ENCODE peak calls at places on chromosomes 1 and 21, in ten cellular contexts. H, S, T, M, L, Z, Y, F, O and J are unnamed samples.

GRCh38 chr1:62045579-62045978 is 149.1 kb upstream of the L1TD1 start:
- DNase-seq in H (no peak), S (no peak), T (no peak), M (peak), L (no peak), Z (no peak), Y (no peak), F (no peak), O (no peak), J (no peak)

GRCh38 chr1:3968851-3969250 is 68.8 kb upstream of the C1orf174 start:
- DNase-seq in H (no peak), S (no peak), T (no peak), M (no peak), L (no peak), Z (no peak), Y (no peak), F (no peak), O (no peak), J (no peak)

GRCh38 chr1:25874635-25875153 is 814 bp downstream of the PAQR7 start:
- DNase-seq in H (no peak), S (no peak), T (no peak), M (no peak), L (no peak), Z (no peak), Y (no peak), F (no peak), O (no peak), J (no peak)

GRCh38 chr21:26843912-26844257 is 1.3 kb downstream of the ADAMTS1 start:
- DNase-seq in H (peak), S (no peak), T (no peak), M (no peak), L (no peak), Z (no peak), Y (no peak), F (no peak), O (peak), J (no peak)

GRCh38 chr21:37821791-37822450 is 94.3 kb downstream of the KCNJ6 start:
- DNase-seq in H (peak), S (no peak), T (no peak), M (no peak), L (no peak), Z (no peak), Y (no peak), F (no peak), O (no peak), J (no peak)

GRCh38 chr1:236868625-236869467 is 73.8 kb downstream of the MTR start:
- DNase-seq in H (peak), S (peak), T (no peak), M (peak), L (peak), Z (no peak), Y (no peak), F (no peak), O (peak), J (no peak)

GRCh38 chr21:17610862-17611261 is 1.8 kb downstream of the BTG3 start:
- DNase-seq in H (peak), S (no peak), T (no peak), M (no peak), L (no peak), Z (no peak), Y (peak), F (no peak), O (peak), J (no peak)

GRCh38 chr1:183582021-183582746 is 8.1 kb downstream of the NCF2 start:
- DNase-seq in H (no peak), S (no peak), T (no peak), M (no peak), L (no peak), Z (no peak), Y (no peak), F (no peak), O (no peak), J (no peak)

GRCh38 chr1:21607549-21608529 is 61.3 kb downstream of the RAP1GAP start:
- DNase-seq in H (peak), S (peak), T (peak), M (peak), L (peak), Z (no peak), Y (peak), F (peak), O (peak), J (peak)

GRCh38 chr1:94321662-94322061 is 84.3 kb upstream of the ARHGAP29 start:
- DNase-seq in H (no peak), S (no peak), T (no peak), M (no peak), L (no peak), Z (no peak), Y (no peak), F (no peak), O (peak), J (no peak)

GRCh38 chr1:232422098-232422497 is 207.8 kb downstream of the SIPA1L2 start:
- DNase-seq in H (peak), S (no peak), T (no peak), M (no peak), L (peak), Z (no peak), Y (no peak), F (no peak), O (no peak), J (no peak)

GRCh38 chr1:224650329-224650728 is 34.2 kb downstream of the CNIH3 start:
- DNase-seq in H (no peak), S (no peak), T (no peak), M (peak), L (no peak), Z (no peak), Y (no peak), F (no peak), O (no peak), J (no peak)

GRCh38 chr21:31908106-31909031 is 35.5 kb downstream of the HUNK start:
- DNase-seq in H (peak), S (no peak), T (no peak), M (peak), L (no peak), Z (no peak), Y (no peak), F (no peak), O (no peak), J (no peak)

GRCh38 chr1:109197163-109198042 is 16.3 kb upstream of the SARS1 start:
- DNase-seq in H (peak), S (no peak), T (no peak), M (peak), L (peak), Z (no peak), Y (no peak), F (peak), O (peak), J (no peak)

GRCh38 chr1:18972991-18973390 is 16.5 kb upstream of the IFFO2 start:
- DNase-seq in H (peak), S (no peak), T (no peak), M (no peak), L (peak), Z (no peak), Y (peak), F (no peak), O (no peak), J (no peak)

GRCh38 chr1:148010527-148010926 is 82.3 kb downstream of the GPR89B start:
- DNase-seq in H (no peak), S (no peak), T (no peak), M (no peak), L (peak), Z (no peak), Y (no peak), F (no peak), O (no peak), J (no peak)

GRCh38 chr1:37338658-37339057 is 135.7 kb upstream of the ZC3H12A start:
- DNase-seq in H (no peak), S (no peak), T (no peak), M (no peak), L (no peak), Z (no peak), Y (no peak), F (no peak), O (no peak), J (no peak)

GRCh38 chr21:38821959-38822682 is 16.4 kb downstream of the ETS2 start:
- DNase-seq in H (no peak), S (no peak), T (no peak), M (no peak), L (no peak), Z (no peak), Y (no peak), F (no peak), O (no peak), J (no peak)

GRCh38 chr1:9100471-9101043 is 28.3 kb downstream of the GPR157 start:
- DNase-seq in H (peak), S (no peak), T (no peak), M (no peak), L (no peak), Z (no peak), Y (peak), F (no peak), O (no peak), J (no peak)

GRCh38 chr1:115184951-115185331 is 95.6 kb upstream of the TSPAN2 start:
- DNase-seq in H (peak), S (no peak), T (peak), M (no peak), L (no peak), Z (no peak), Y (no peak), F (no peak), O (peak), J (no peak)

GRCh38 chr1:232980336-232980978 is 30.0 kb downstream of the NTPCR start:
- DNase-seq in H (peak), S (no peak), T (no peak), M (no peak), L (no peak), Z (peak), Y (no peak), F (no peak), O (no peak), J (no peak)

GRCh38 chr1:172383541-172383940 is 36.9 kb upstream of the C1orf105 start:
- DNase-seq in H (peak), S (no peak), T (no peak), M (no peak), L (peak), Z (no peak), Y (no peak), F (no peak), O (no peak), J (no peak)

GRCh38 chr1:13996334-13996733 is 296.3 kb downstream of the PRDM2 start:
- DNase-seq in H (no peak), S (no peak), T (no peak), M (no peak), L (no peak), Z (no peak), Y (no peak), F (no peak), O (no peak), J (no peak)

GRCh38 chr1:54107131-54107530 is 45.7 kb downstream of the CDCP2 start:
- DNase-seq in H (peak), S (no peak), T (no peak), M (no peak), L (no peak), Z (no peak), Y (no peak), F (no peak), O (no peak), J (no peak)

GRCh38 chr1:25568090-25568833 is 24.9 kb downstream of the LDLRAP1 start:
- DNase-seq in H (peak), S (no peak), T (peak), M (no peak), L (peak), Z (no peak), Y (peak), F (no peak), O (no peak), J (peak)

GRCh38 chr1:44339731-44340130 is 15.3 kb downstream of the ERI3 start:
- DNase-seq in H (no peak), S (no peak), T (no peak), M (no peak), L (no peak), Z (no peak), Y (no peak), F (no peak), O (no peak), J (no peak)

GRCh38 chr1:35808376-35809155 is 750 bp downstream of the AGO4 start:
- DNase-seq in H (no peak), S (peak), T (peak), M (peak), L (peak), Z (peak), Y (peak), F (peak), O (peak), J (no peak)

GRCh38 chr1:216926681-216927080 is 203.5 kb upstream of the ESRRG start:
- DNase-seq in H (no peak), S (no peak), T (no peak), M (no peak), L (no peak), Z (no peak), Y (no peak), F (no peak), O (no peak), J (no peak)

GRCh38 chr1:78071696-78072095 is 25.9 kb downstream of the GIPC2 start:
- DNase-seq in H (no peak), S (no peak), T (no peak), M (no peak), L (no peak), Z (no peak), Y (no peak), F (no peak), O (no peak), J (no peak)

GRCh38 chr1:84152649-84153056 is 8.6 kb downstream of the PRKACB start:
- DNase-seq in H (no peak), S (no peak), T (no peak), M (no peak), L (no peak), Z (no peak), Y (no peak), F (no peak), O (no peak), J (no peak)

GRCh38 chr1:202047977-202048376 is 37.6 kb downstream of the ELF3 start:
- DNase-seq in H (no peak), S (no peak), T (no peak), M (peak), L (no peak), Z (no peak), Y (no peak), F (no peak), O (no peak), J (no peak)
- TF ChIP-seq POLR2A in H (no peak), S (no peak), T (no peak), M (no peak), L (no peak), Z (no peak), Y (no peak), F (no peak), O (no peak), J (no peak)

GRCh38 chr1:23966973-23967493 is 7.4 kb downstream of the PNRC2 start:
- DNase-seq in H (no peak), S (no peak), T (no peak), M (no peak), L (no peak), Z (no peak), Y (no peak), F (no peak), O (no peak), J (no peak)

GRCh38 chr1:23967871-23968270 is 8.2 kb downstream of the PNRC2 start:
- DNase-seq in H (no peak), S (no peak), T (no peak), M (no peak), L (no peak), Z (no peak), Y (no peak), F (no peak), O (no peak), J (no peak)

GRCh38 chr1:23963617-23964234 is 4.1 kb downstream of the PNRC2 start:
- DNase-seq in H (no peak), S (no peak), T (no peak), M (no peak), L (no peak), Z (no peak), Y (no peak), F (no peak), O (no peak), J (no peak)

GRCh38 chr1:23964235-23964668 is 4.6 kb downstream of the PNRC2 start:
- DNase-seq in H (no peak), S (no peak), T (no peak), M (no peak), L (no peak), Z (no peak), Y (no peak), F (no peak), O (no peak), J (no peak)

DNA sequence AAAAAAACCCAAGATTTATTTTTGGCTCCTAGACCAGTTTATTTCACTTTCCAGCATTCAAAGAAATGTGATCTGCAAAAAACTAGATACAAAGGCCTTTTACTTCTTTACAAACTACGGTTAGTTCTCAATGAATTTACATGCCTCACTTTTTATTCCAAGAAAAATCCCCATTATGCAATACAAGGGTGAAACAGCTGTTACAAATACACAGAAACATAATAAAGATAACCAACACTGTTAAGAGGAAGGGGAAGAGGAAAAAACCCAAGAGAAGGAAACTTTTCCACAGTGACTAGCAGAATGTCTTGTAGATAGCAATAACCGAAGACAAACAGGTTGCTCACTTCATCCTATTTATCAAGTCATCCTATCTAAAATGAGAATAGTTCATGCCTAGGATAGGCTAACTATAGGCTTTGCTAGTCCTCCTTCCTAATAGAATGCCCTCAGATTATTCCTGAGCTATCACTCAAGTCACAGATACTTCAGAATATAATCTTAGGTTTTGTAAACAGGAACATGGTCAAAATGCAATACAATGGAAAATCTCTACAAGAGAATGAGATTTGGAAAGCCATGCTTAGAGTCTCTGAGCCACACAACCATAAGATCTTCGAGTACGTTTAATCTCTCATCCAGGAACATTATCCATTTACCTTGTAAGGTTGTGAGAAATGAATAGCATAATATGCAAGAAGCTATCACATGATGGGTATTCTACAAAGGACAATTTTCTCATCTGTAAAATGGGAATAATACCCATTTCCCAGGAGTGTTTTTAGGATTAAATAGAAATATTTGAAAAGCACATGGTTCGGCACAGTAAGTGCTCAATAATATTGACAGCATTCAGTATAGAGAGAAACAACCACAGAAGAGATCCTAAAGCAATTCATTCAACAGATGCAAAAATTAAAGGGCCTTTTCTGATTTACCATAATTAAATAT is 5.4 kb downstream of the PNRC2 start:
- DNase-seq in H (peak), S (no peak), T (no peak), M (no peak), L (peak), Z (no peak), Y (no peak), F (no peak), O (no peak), J (no peak)
- TF ChIP-seq POLR2A in H (no peak), S (no peak), T (no peak), M (no peak), L (no peak), Z (no peak), Y (no peak), F (no peak), O (no peak), J (no peak)

GRCh38 chr1:145977486-145978476 is 13.3 kb downstream of the POLR3GL start:
- DNase-seq in H (peak), S (peak), T (no peak), M (peak), L (peak), Z (peak), Y (peak), F (peak), O (peak), J (peak)

GRCh38 chr1:145978477-145978859 is 14.0 kb downstream of the POLR3GL start:
- DNase-seq in H (no peak), S (no peak), T (no peak), M (no peak), L (peak), Z (no peak), Y (no peak), F (no peak), O (no peak), J (no peak)

GRCh38 chr1:145979746-145980435 is 15.4 kb downstream of the POLR3GL start:
- DNase-seq in H (no peak), S (no peak), T (no peak), M (peak), L (peak), Z (no peak), Y (peak), F (no peak), O (no peak), J (no peak)

GRCh38 chr1:145977016-145977415 is 12.5 kb downstream of the POLR3GL start:
- DNase-seq in H (no peak), S (no peak), T (no peak), M (no peak), L (no peak), Z (peak), Y (no peak), F (no peak), O (no peak), J (no peak)

GRCh38 chr1:145978860-145979745 is 14.6 kb downstream of the POLR3GL start:
- DNase-seq in H (peak), S (peak), T (peak), M (peak), L (peak), Z (peak), Y (peak), F (peak), O (peak), J (peak)
- TF ChIP-seq POLR2A in H (peak), S (no peak), T (no peak), M (peak), L (peak), Z (no peak), Y (no peak), F (peak), O (no peak), J (peak)

GRCh38 chr1:111679541-111679940 is 59.7 kb downstream of the INKA2 start:
- DNase-seq in H (no peak), S (no peak), T (no peak), M (no peak), L (no peak), Z (no peak), Y (no peak), F (no peak), O (no peak), J (no peak)
- TF ChIP-seq POLR2A in H (no peak), S (no peak), T (no peak), M (no peak), L (no peak), Z (no peak), Y (no peak), F (no peak), O (no peak), J (no peak)

GRCh38 chr1:10724052-10724494 is 72.4 kb downstream of the CASZ1 start:
- DNase-seq in H (peak), S (no peak), T (no peak), M (peak), L (no peak), Z (no peak), Y (peak), F (no peak), O (peak), J (no peak)
- TF ChIP-seq POLR2A in H (no peak), S (no peak), T (no peak), M (no peak), L (no peak), Z (no peak), Y (no peak), F (no peak), O (no peak), J (no peak)

DNA sequence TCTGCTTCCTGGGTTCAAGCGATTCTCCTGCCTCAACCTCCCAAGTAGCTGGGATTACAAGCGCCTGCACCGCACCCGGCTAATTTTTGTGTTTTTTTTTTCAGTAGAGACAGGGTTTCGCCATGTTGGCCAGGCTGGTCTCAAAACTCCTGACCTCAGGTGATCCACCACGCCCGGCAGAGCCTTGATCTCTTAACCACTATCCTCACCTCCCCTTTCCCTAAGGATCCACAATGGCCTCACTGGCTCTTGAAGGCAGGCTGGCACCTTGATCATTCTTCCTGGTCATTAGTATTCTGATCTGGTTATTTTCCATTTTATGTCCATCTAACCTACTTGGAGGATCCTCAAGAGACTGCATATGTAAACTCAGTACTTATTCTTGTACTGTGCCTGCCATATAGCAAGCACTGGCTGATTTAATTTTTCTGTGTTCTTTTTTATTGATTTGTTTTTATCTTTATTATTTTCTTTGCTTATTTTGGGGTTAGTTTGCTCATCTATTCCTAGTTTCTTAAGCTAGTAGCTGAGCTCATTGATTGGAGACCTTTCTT is 6.3 kb downstream of the RCC1 start:
- DNase-seq in H (peak), S (no peak), T (no peak), M (no peak), L (no peak), Z (no peak), Y (no peak), F (no peak), O (peak), J (no peak)
- TF ChIP-seq POLR2A in H (peak), S (peak), T (no peak), M (no peak), L (peak), Z (no peak), Y (no peak), F (no peak), O (no peak), J (no peak)

DNA sequence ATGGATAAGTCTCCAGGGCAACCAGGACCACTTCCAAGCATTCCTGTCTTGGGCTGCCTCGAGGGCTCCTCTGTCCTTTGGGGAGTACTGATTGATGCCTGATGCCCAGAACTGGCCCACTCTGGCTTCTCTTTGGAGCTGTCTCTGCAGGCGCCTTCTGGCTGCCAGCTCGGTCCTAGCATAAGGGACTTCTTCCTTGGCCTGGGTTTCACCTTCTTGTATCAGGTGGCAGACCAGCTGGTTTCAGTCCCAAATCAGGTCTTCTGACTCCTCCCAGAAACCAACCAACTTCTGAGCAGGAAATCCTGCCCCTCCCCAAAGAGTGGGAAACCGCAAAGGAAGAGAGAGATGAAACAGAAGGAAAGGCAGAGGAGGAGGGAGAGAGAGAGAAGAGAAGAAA is 10.6 kb downstream of the G0S2 start:
- DNase-seq in H (no peak), S (no peak), T (no peak), M (no peak), L (no peak), Z (no peak), Y (no peak), F (no peak), O (no peak), J (no peak)
- TF ChIP-seq POLR2A in H (no peak), S (no peak), T (no peak), M (no peak), L (no peak), Z (no peak), Y (no peak), F (no peak), O (no peak), J (no peak)